ENCODE peak calls at places on chromosomes 2 and 18, in seven cellular contexts. R is NCI-H2081; W is naive thymus-derived CD4-positive, alpha-beta T cell; P is ovary; C is A549; F is ureter; A is NCI-H2029 treated with DMSO at 0.1 percent for 48 hours. H is an unnamed sample.

GRCh38 chr2:205270689-205271088 is 411.6 kb upstream of the NRP2 start:
- DNase-seq in R (no peak), W (no peak), P (no peak), C (no peak), F (no peak), A (no peak), H (no peak)

GRCh38 chr2:141497262-141497661 is 633.6 kb downstream of the LRP1B start:
- DNase-seq in R (no peak), W (no peak), P (no peak), C (no peak), F (no peak), A (no peak), H (no peak)

GRCh38 chr2:88933980-88934379 is 242.5 kb downstream of the RPIA start:
- DNase-seq in R (no peak), W (peak), P (no peak), C (peak), F (no peak), A (no peak), H (no peak)

GRCh38 chr2:196293751-196294486 is 122.5 kb upstream of the STK17B start:
- DNase-seq in R (no peak), W (no peak), P (no peak), C (peak), F (no peak), A (no peak), H (no peak)

GRCh38 chr2:200042944-200043343 is 87.6 kb downstream of the MAIP1 start:
- DNase-seq in R (no peak), W (no peak), P (no peak), C (no peak), F (no peak), A (no peak), H (no peak)

GRCh38 chr2:136117391-136117841 is 533 bp downstream of the CXCR4 start:
- DNase-seq in R (no peak), W (no peak), P (peak), C (peak), F (no peak), A (no peak), H (no peak)

GRCh38 chr2:20125616-20126015 is 74.2 kb upstream of the LAPTM4A start:
- DNase-seq in R (no peak), W (no peak), P (no peak), C (no peak), F (no peak), A (no peak), H (no peak)

GRCh38 chr2:103132536-103133217 is 370.8 kb downstream of the TMEM182 start:
- DNase-seq in R (no peak), W (no peak), P (no peak), C (no peak), F (no peak), A (no peak), H (no peak)

GRCh38 chr2:43005975-43006833 is 213.8 kb upstream of the HAAO start:
- DNase-seq in R (no peak), W (no peak), P (no peak), C (no peak), F (peak), A (no peak), H (peak)

GRCh38 chr18:58496937-58497336 is 132.0 kb downstream of the ALPK2 start:
- DNase-seq in R (no peak), W (no peak), P (no peak), C (peak), F (no peak), A (no peak), H (no peak)

GRCh38 chr2:210558708-210559107 is 2.3 kb downstream of the CPS1 start:
- DNase-seq in R (no peak), W (no peak), P (no peak), C (peak), F (no peak), A (no peak), H (no peak)

GRCh38 chr2:85579266-85579935 is 2.0 kb downstream of the VAMP8 start:
- DNase-seq in R (no peak), W (no peak), P (no peak), C (no peak), F (no peak), A (no peak), H (no peak)

GRCh38 chr18:35159782-35160181 is 81.1 kb upstream of the ZNF397 start:
- DNase-seq in R (no peak), W (no peak), P (no peak), C (no peak), F (no peak), A (no peak), H (no peak)

GRCh38 chr2:37585982-37586621 is 85.3 kb downstream of the CDC42EP3 start:
- DNase-seq in R (no peak), W (peak), P (no peak), C (peak), F (peak), A (no peak), H (no peak)

GRCh38 chr2:234458466-234458865 is 38.4 kb downstream of the ARL4C start:
- DNase-seq in R (no peak), W (no peak), P (no peak), C (no peak), F (no peak), A (peak), H (no peak)

GRCh38 chr2:156343096-156343939 is 10.8 kb upstream of the NR4A2 start:
- DNase-seq in R (no peak), W (peak), P (no peak), C (no peak), F (no peak), A (no peak), H (no peak)

GRCh38 chr2:10245021-10245420 is 57.7 kb upstream of the HPCAL1 start:
- DNase-seq in R (no peak), W (no peak), P (no peak), C (no peak), F (no peak), A (no peak), H (no peak)

GRCh38 chr2:47016172-47016913 is 100.7 kb upstream of the MCFD2 start:
- DNase-seq in R (no peak), W (no peak), P (no peak), C (peak), F (no peak), A (peak), H (no peak)